ENCODE peak calls at places on chromosomes 5 and 9, in four cellular contexts. One of them, this sample, is unnamed.

GRCh38 chr5:2751592-2752021 is at the start of gene IRX2:
- DNase-seq in AG09309: peak; percentile 45
- DNase-seq in stimulated activated CD4-positive, alpha-beta T cell treated with anti-CD3 and anti-CD28 coated beads, TNF-alpha, amount 100 ng/mL, for 1 hour: no peak
- DNase-seq in fibroblast of lung: peak; percentile 84
- DNase-seq in this sample: peak; percentile 92

GRCh38 chr5:90479611-90480385 is 5.1 kb downstream of the POLR3G start:
- DNase-seq in AG09309: no peak
- DNase-seq in stimulated activated CD4-positive, alpha-beta T cell treated with anti-CD3 and anti-CD28 coated beads, TNF-alpha, amount 100 ng/mL, for 1 hour: no peak
- DNase-seq in fibroblast of lung: no peak
- DNase-seq in this sample: no peak

GRCh38 chr5:90182726-90183125 is 226.8 kb downstream of the CETN3 start:
- DNase-seq in AG09309: no peak
- DNase-seq in stimulated activated CD4-positive, alpha-beta T cell treated with anti-CD3 and anti-CD28 coated beads, TNF-alpha, amount 100 ng/mL, for 1 hour: no peak
- DNase-seq in fibroblast of lung: no peak
- DNase-seq in this sample: no peak

GRCh38 chr9:36871606-36872005 is 162.5 kb downstream of the PAX5 start:
- DNase-seq in AG09309: no peak
- DNase-seq in stimulated activated CD4-positive, alpha-beta T cell treated with anti-CD3 and anti-CD28 coated beads, TNF-alpha, amount 100 ng/mL, for 1 hour: no peak
- DNase-seq in fibroblast of lung: no peak
- DNase-seq in this sample: no peak

GRCh38 chr9:111588846-111589245 is 10.6 kb downstream of the PTGR1 start:
- DNase-seq in AG09309: no peak
- DNase-seq in stimulated activated CD4-positive, alpha-beta T cell treated with anti-CD3 and anti-CD28 coated beads, TNF-alpha, amount 100 ng/mL, for 1 hour: no peak
- DNase-seq in fibroblast of lung: peak; percentile 39
- DNase-seq in this sample: no peak

GRCh38 chr5:131375351-131375750 is 111.5 kb downstream of the CDC42SE2 start:
- DNase-seq in AG09309: no peak
- DNase-seq in stimulated activated CD4-positive, alpha-beta T cell treated with anti-CD3 and anti-CD28 coated beads, TNF-alpha, amount 100 ng/mL, for 1 hour: no peak
- DNase-seq in fibroblast of lung: no peak
- DNase-seq in this sample: no peak

GRCh38 chr9:92631452-92632211 is 38.3 kb downstream of the IPPK start:
- DNase-seq in AG09309: no peak
- DNase-seq in stimulated activated CD4-positive, alpha-beta T cell treated with anti-CD3 and anti-CD28 coated beads, TNF-alpha, amount 100 ng/mL, for 1 hour: no peak
- DNase-seq in fibroblast of lung: no peak
- DNase-seq in this sample: no peak

GRCh38 chr5:34630596-34630995 is 25.5 kb upstream of the RAI14 start:
- DNase-seq in AG09309: no peak
- DNase-seq in stimulated activated CD4-positive, alpha-beta T cell treated with anti-CD3 and anti-CD28 coated beads, TNF-alpha, amount 100 ng/mL, for 1 hour: no peak
- DNase-seq in fibroblast of lung: no peak
- DNase-seq in this sample: no peak

GRCh38 chr5:71757590-71758543 is 38.8 kb downstream of the CARTPT start:
- DNase-seq in AG09309: peak; percentile 32
- DNase-seq in stimulated activated CD4-positive, alpha-beta T cell treated with anti-CD3 and anti-CD28 coated beads, TNF-alpha, amount 100 ng/mL, for 1 hour: peak; percentile 9
- DNase-seq in fibroblast of lung: peak; percentile 81
- DNase-seq in this sample: peak; percentile 54

GRCh38 chr5:107624233-107624632 is 46.5 kb downstream of the EFNA5 start:
- DNase-seq in AG09309: no peak
- DNase-seq in stimulated activated CD4-positive, alpha-beta T cell treated with anti-CD3 and anti-CD28 coated beads, TNF-alpha, amount 100 ng/mL, for 1 hour: no peak
- DNase-seq in fibroblast of lung: no peak
- DNase-seq in this sample: no peak

GRCh38 chr5:157948738-157949410 is 89.9 kb upstream of the CLINT1 start:
- DNase-seq in AG09309: peak; percentile 80
- DNase-seq in stimulated activated CD4-positive, alpha-beta T cell treated with anti-CD3 and anti-CD28 coated beads, TNF-alpha, amount 100 ng/mL, for 1 hour: peak; percentile 43
- DNase-seq in fibroblast of lung: peak; percentile 93
- DNase-seq in this sample: peak; percentile 91

GRCh38 chr5:170393235-170393634 is 4.1 kb upstream of the KCNMB1 start:
- DNase-seq in AG09309: no peak
- DNase-seq in stimulated activated CD4-positive, alpha-beta T cell treated with anti-CD3 and anti-CD28 coated beads, TNF-alpha, amount 100 ng/mL, for 1 hour: no peak
- DNase-seq in fibroblast of lung: no peak
- DNase-seq in this sample: no peak

GRCh38 chr5:14146725-14147124 is 3.6 kb downstream of the TRIO start:
- DNase-seq in AG09309: no peak
- DNase-seq in stimulated activated CD4-positive, alpha-beta T cell treated with anti-CD3 and anti-CD28 coated beads, TNF-alpha, amount 100 ng/mL, for 1 hour: no peak
- DNase-seq in fibroblast of lung: no peak
- DNase-seq in this sample: no peak

GRCh38 chr9:124242331-124243194 is 15.2 kb upstream of the NEK6 start:
- DNase-seq in AG09309: no peak
- DNase-seq in stimulated activated CD4-positive, alpha-beta T cell treated with anti-CD3 and anti-CD28 coated beads, TNF-alpha, amount 100 ng/mL, for 1 hour: no peak
- DNase-seq in fibroblast of lung: peak; percentile 44
- DNase-seq in this sample: no peak

GRCh38 chr5:94268226-94268625 is 350.2 kb downstream of the KIAA0825 start:
- DNase-seq in AG09309: no peak
- DNase-seq in stimulated activated CD4-positive, alpha-beta T cell treated with anti-CD3 and anti-CD28 coated beads, TNF-alpha, amount 100 ng/mL, for 1 hour: no peak
- DNase-seq in fibroblast of lung: no peak
- DNase-seq in this sample: no peak

GRCh38 chr9:127866535-127866934 is 10.9 kb downstream of the AK1 start:
- DNase-seq in AG09309: no peak
- DNase-seq in stimulated activated CD4-positive, alpha-beta T cell treated with anti-CD3 and anti-CD28 coated beads, TNF-alpha, amount 100 ng/mL, for 1 hour: no peak
- DNase-seq in fibroblast of lung: no peak
- DNase-seq in this sample: no peak

GRCh38 chr9:135230817-135231520 is 143.5 kb downstream of the OLFM1 start:
- DNase-seq in AG09309: no peak
- DNase-seq in stimulated activated CD4-positive, alpha-beta T cell treated with anti-CD3 and anti-CD28 coated beads, TNF-alpha, amount 100 ng/mL, for 1 hour: no peak
- DNase-seq in fibroblast of lung: no peak
- DNase-seq in this sample: no peak

GRCh38 chr9:134210908-134211810 is 46.8 kb upstream of the RNU6ATAC start:
- DNase-seq in AG09309: no peak
- DNase-seq in stimulated activated CD4-positive, alpha-beta T cell treated with anti-CD3 and anti-CD28 coated beads, TNF-alpha, amount 100 ng/mL, for 1 hour: no peak
- DNase-seq in fibroblast of lung: no peak
- DNase-seq in this sample: peak; percentile 53

GRCh38 chr5:141245250-141245717 is at the start of gene PCDHB15:
- DNase-seq in AG09309: no peak
- DNase-seq in stimulated activated CD4-positive, alpha-beta T cell treated with anti-CD3 and anti-CD28 coated beads, TNF-alpha, amount 100 ng/mL, for 1 hour: no peak
- DNase-seq in fibroblast of lung: peak; percentile 2
- DNase-seq in this sample: no peak

GRCh38 chr9:33139421-33140228 is 27.5 kb downstream of the B4GALT1 start:
- DNase-seq in AG09309: peak; percentile 89
- DNase-seq in stimulated activated CD4-positive, alpha-beta T cell treated with anti-CD3 and anti-CD28 coated beads, TNF-alpha, amount 100 ng/mL, for 1 hour: no peak
- DNase-seq in fibroblast of lung: peak; percentile 98
- DNase-seq in this sample: peak; percentile 94

GRCh38 chr9:2059131-2059929 is 44.2 kb downstream of the SMARCA2 start:
- DNase-seq in AG09309: no peak
- DNase-seq in stimulated activated CD4-positive, alpha-beta T cell treated with anti-CD3 and anti-CD28 coated beads, TNF-alpha, amount 100 ng/mL, for 1 hour: no peak
- DNase-seq in fibroblast of lung: no peak
- DNase-seq in this sample: no peak

GRCh38 chr5:176830422-176831025 is 20.2 kb downstream of the UNC5A start:
- DNase-seq in AG09309: no peak
- DNase-seq in stimulated activated CD4-positive, alpha-beta T cell treated with anti-CD3 and anti-CD28 coated beads, TNF-alpha, amount 100 ng/mL, for 1 hour: no peak
- DNase-seq in fibroblast of lung: no peak
- DNase-seq in this sample: no peak